ENCODE peak calls at places on chromosomes 2 and 18, in six cellular contexts. O is CD8-positive, alpha-beta memory T cell; L is NCI-H524; T is osteocyte; A is nucleus accumbens; X is heart right ventricle. Y is an unnamed sample.

GRCh38 chr2:102806250-102806837 is 44.5 kb downstream of the TMEM182 start:
- DNase-seq in O (no peak), L (peak), T (peak), A (no peak), X (peak), Y (peak)

GRCh38 chr18:50297621-50298442 is 10.3 kb upstream of the CXXC1 start:
- DNase-seq in O (peak), L (no peak), T (no peak), A (no peak), X (peak), Y (peak)

GRCh38 chr18:37539236-37539635 is 26.4 kb downstream of the CELF4 start:
- DNase-seq in O (no peak), L (no peak), T (no peak), A (no peak), X (no peak), Y (no peak)

GRCh38 chr2:205934443-205934842 is 151.5 kb downstream of the INO80D start:
- DNase-seq in O (no peak), L (no peak), T (no peak), A (no peak), X (no peak), Y (no peak)

GRCh38 chr2:154673694-154674093 is 24.8 kb upstream of the KCNJ3 start:
- DNase-seq in O (no peak), L (no peak), T (no peak), A (no peak), X (no peak), Y (no peak)

GRCh38 chr18:51028201-51028805 is 1.7 kb upstream of the SMAD4 start:
- DNase-seq in O (no peak), L (no peak), T (no peak), A (no peak), X (no peak), Y (no peak)

GRCh38 chr2:191691016-191691725 is 13.2 kb downstream of the NABP1 start:
- DNase-seq in O (peak), L (peak), T (no peak), A (no peak), X (no peak), Y (peak)

GRCh38 chr2:162509288-162509968 is 165.5 kb downstream of the GCA start:
- DNase-seq in O (no peak), L (no peak), T (no peak), A (no peak), X (no peak), Y (no peak)

GRCh38 chr2:64244049-64244446 is 99.8 kb upstream of the PELI1 start:
- DNase-seq in O (no peak), L (no peak), T (no peak), A (no peak), X (no peak), Y (no peak)

GRCh38 chr2:11503354-11503927 is 30.4 kb upstream of the GREB1 start:
- DNase-seq in O (no peak), L (no peak), T (no peak), A (no peak), X (no peak), Y (no peak)

GRCh38 chr2:54956392-54956722 is 93.9 kb downstream of the RTN4 start:
- DNase-seq in O (no peak), L (no peak), T (no peak), A (no peak), X (no peak), Y (no peak)

GRCh38 chr2:221780281-221780688 is 208.2 kb upstream of the EPHA4 start:
- DNase-seq in O (no peak), L (no peak), T (no peak), A (no peak), X (no peak), Y (no peak)

GRCh38 chr2:105789745-105790466 is 45.2 kb downstream of the NCK2 start:
- DNase-seq in O (peak), L (no peak), T (no peak), A (peak), X (no peak), Y (no peak)

GRCh38 chr18:23099621-23100020 is 35.7 kb upstream of the CABLES1 start:
- DNase-seq in O (no peak), L (no peak), T (no peak), A (no peak), X (no peak), Y (no peak)

GRCh38 chr2:236178921-236179652 is 10.9 kb upstream of the GBX2 start:
- DNase-seq in O (no peak), L (no peak), T (no peak), A (no peak), X (no peak), Y (no peak)

GRCh38 chr2:41791523-41791922 is 256.3 kb upstream of the PKDCC start:
- DNase-seq in O (no peak), L (no peak), T (no peak), A (no peak), X (no peak), Y (no peak)

GRCh38 chr2:229447227-229447626 is 176.1 kb upstream of the PID1 start:
- DNase-seq in O (no peak), L (no peak), T (no peak), A (no peak), X (no peak), Y (no peak)

GRCh38 chr2:180979935-180980184 is 545 bp upstream of the UBE2E3 start:
- DNase-seq in O (no peak), L (no peak), T (no peak), A (no peak), X (no peak), Y (no peak)

GRCh38 chr2:202494300-202494699 is 118.2 kb downstream of the BMPR2 start:
- DNase-seq in O (no peak), L (no peak), T (no peak), A (no peak), X (no peak), Y (no peak)

GRCh38 chr2:133766164-133766832 is 198.0 kb upstream of the NCKAP5 start:
- DNase-seq in O (no peak), L (no peak), T (no peak), A (no peak), X (no peak), Y (no peak)

GRCh38 chr2:238389985-238390682 is 36.6 kb upstream of the ASB1 start:
- DNase-seq in O (no peak), L (no peak), T (no peak), A (no peak), X (no peak), Y (no peak)

GRCh38 chr2:119293900-119294299 is 70.3 kb downstream of the STEAP3 start:
- DNase-seq in O (no peak), L (no peak), T (no peak), A (no peak), X (no peak), Y (no peak)

GRCh38 chr2:235983016-235983415 is 185.2 kb downstream of the GBX2 start:
- DNase-seq in O (no peak), L (no peak), T (no peak), A (no peak), X (no peak), Y (no peak)

GRCh38 chr2:109126501-109126860 is 2.5 kb upstream of the SH3RF3 start:
- DNase-seq in O (no peak), L (no peak), T (no peak), A (no peak), X (no peak), Y (no peak)

GRCh38 chr2:127277028-127277427 is 16.9 kb downstream of the ERCC3 start:
- DNase-seq in O (no peak), L (no peak), T (peak), A (no peak), X (no peak), Y (no peak)

GRCh38 chr18:74947417-74947816 is 261.5 kb downstream of the PTGR3 start:
- DNase-seq in O (no peak), L (no peak), T (no peak), A (no peak), X (no peak), Y (no peak)

GRCh38 chr2:236988690-236989639 is 96.7 kb upstream of the COPS8 start:
- DNase-seq in O (no peak), L (no peak), T (no peak), A (no peak), X (peak), Y (no peak)

GRCh38 chr2:238157506-238158017 is 1.2 kb upstream of the ERFE start:
- DNase-seq in O (peak), L (no peak), T (no peak), A (no peak), X (peak), Y (no peak)